ENCODE peak calls at places on chromosomes 11 and 22, in five cellular contexts. X is K562, Z is HepG2, J is WTC11, E is H1. C is an unnamed sample.

GRCh38 chr11:81669944-81670526 is 1063.6 kb downstream of the FAM181B start:
- DNase-seq in X (no peak), Z (no peak), J (no peak), E (no peak), C (no peak)

GRCh38 chr22:32823024-32823730 is 21.7 kb downstream of the TIMP3 start:
- DNase-seq in X (peak), Z (peak), J (peak), E (peak), C (peak)

GRCh38 chr11:132251095-132251494 is 880.7 kb downstream of the NTM start:
- DNase-seq in X (no peak), Z (no peak), J (no peak), E (no peak), C (no peak)

GRCh38 chr11:31445621-31446020 is 63.8 kb downstream of the IMMP1L start:
- DNase-seq in X (no peak), Z (no peak), J (no peak), E (no peak), C (no peak)

GRCh38 chr22:39567135-39567946 is 3.2 kb upstream of the CACNA1I start:
- DNase-seq in X (no peak), Z (no peak), J (no peak), E (no peak), C (no peak)

GRCh38 chr11:44964526-44965209 is 14.0 kb upstream of the TP53I11 start:
- DNase-seq in X (no peak), Z (no peak), J (no peak), E (no peak), C (no peak)

GRCh38 chr11:31412946-31413345 is 43.3 kb downstream of the DNAJC24 start:
- DNase-seq in X (no peak), Z (no peak), J (no peak), E (no peak), C (no peak)

GRCh38 chr11:66727883-66728759 is 895 bp downstream of the SPTBN2 start:
- DNase-seq in X (peak), Z (no peak), J (peak), E (no peak), C (peak)

GRCh38 chr11:6599449-6599848 is 4.0 kb downstream of the RRP8 start:
- DNase-seq in X (no peak), Z (no peak), J (no peak), E (no peak), C (no peak)

GRCh38 chr22:26646158-26646557 is 11.2 kb upstream of the MIAT start:
- DNase-seq in X (no peak), Z (no peak), J (no peak), E (no peak), C (no peak)

GRCh38 chr11:108432783-108433182 is 34.5 kb downstream of the C11orf65 start:
- DNase-seq in X (no peak), Z (no peak), J (no peak), E (no peak), C (no peak)

GRCh38 chr11:6637871-6638270 is 17.7 kb downstream of the DCHS1 start:
- DNase-seq in X (no peak), Z (no peak), J (no peak), E (no peak), C (no peak)

GRCh38 chr22:37502342-37503182 is 16.4 kb upstream of the MFNG start:
- DNase-seq in X (no peak), Z (peak), J (no peak), E (no peak), C (no peak)

GRCh38 chr11:76669901-76670474 is 559 bp downstream of the LRRC32 start:
- DNase-seq in X (no peak), Z (no peak), J (no peak), E (no peak), C (no peak)

GRCh38 chr22:22090650-22091399 is 108.2 kb upstream of the TOP3B start:
- DNase-seq in X (no peak), Z (no peak), J (no peak), E (no peak), C (no peak)

GRCh38 chr22:24107668-24108067 is 73.6 kb upstream of the SUSD2 start:
- DNase-seq in X (no peak), Z (no peak), J (no peak), E (no peak), C (no peak)

GRCh38 chr22:20741634-20742581 is 32.0 kb upstream of the SERPIND1 start:
- DNase-seq in X (peak), Z (peak), J (peak), E (no peak), C (peak)

GRCh38 chr11:105701098-105701497 is 91.2 kb downstream of the GRIA4 start:
- DNase-seq in X (no peak), Z (no peak), J (no peak), E (no peak), C (no peak)

GRCh38 chr11:36191941-36192340 is 97.3 kb downstream of the COMMD9 start:
- DNase-seq in X (no peak), Z (no peak), J (no peak), E (no peak), C (no peak)

GRCh38 chr11:2187267-2187707 is 15.7 kb upstream of the TH start:
- DNase-seq in X (no peak), Z (no peak), J (no peak), E (no peak), C (no peak)

GRCh38 chr11:17391493-17392355 is 3.3 kb upstream of the KCNJ11 start:
- DNase-seq in X (no peak), Z (no peak), J (no peak), E (no peak), C (no peak)

GRCh38 chr11:34570584-34570983 is 50.3 kb upstream of the EHF start:
- DNase-seq in X (no peak), Z (no peak), J (no peak), E (no peak), C (no peak)

GRCh38 chr22:49800408-49801238 is 27.1 kb downstream of the BRD1 start:
- DNase-seq in X (no peak), Z (no peak), J (no peak), E (no peak), C (no peak)

GRCh38 chr22:29380032-29380781 is 8.2 kb downstream of the AP1B1 start:
- DNase-seq in X (no peak), Z (no peak), J (no peak), E (no peak), C (no peak)

GRCh38 chr11:128432926-128433325 is 154.4 kb downstream of the ETS1 start:
- DNase-seq in X (no peak), Z (no peak), J (no peak), E (no peak), C (no peak)

GRCh38 chr11:128434411-128434810 is 152.9 kb downstream of the ETS1 start:
- DNase-seq in X (no peak), Z (no peak), J (no peak), E (no peak), C (no peak)

GRCh38 chr11:128431931-128432330 is 155.4 kb downstream of the ETS1 start:
- DNase-seq in X (no peak), Z (no peak), J (no peak), E (no peak), C (no peak)

DNA sequence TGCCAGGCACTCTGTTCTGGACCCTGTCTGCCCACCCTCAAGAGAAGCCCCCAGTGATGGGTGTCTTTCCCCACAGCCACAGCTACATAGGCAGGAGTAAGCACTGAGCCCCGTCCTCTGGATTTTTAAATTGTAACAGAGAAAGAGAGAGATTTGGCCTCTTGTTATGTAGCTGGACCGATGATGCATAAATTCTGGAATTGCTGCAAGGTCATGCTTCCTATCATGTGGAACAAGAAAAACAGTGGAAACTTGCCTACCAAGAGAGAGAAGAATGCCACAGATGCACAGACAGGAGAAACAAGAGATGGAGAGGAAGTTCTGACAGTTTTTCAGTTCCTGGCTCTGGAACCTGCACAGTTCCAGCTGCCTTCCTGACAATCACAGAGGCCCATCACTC is 150.2 kb downstream of the ETS1 start:
- DNase-seq in X (no peak), Z (no peak), J (no peak), E (no peak), C (no peak)
- TF ChIP-seq SP1 in X (no peak), Z (no peak), J (no peak), E (no peak), C (no peak)

DNA sequence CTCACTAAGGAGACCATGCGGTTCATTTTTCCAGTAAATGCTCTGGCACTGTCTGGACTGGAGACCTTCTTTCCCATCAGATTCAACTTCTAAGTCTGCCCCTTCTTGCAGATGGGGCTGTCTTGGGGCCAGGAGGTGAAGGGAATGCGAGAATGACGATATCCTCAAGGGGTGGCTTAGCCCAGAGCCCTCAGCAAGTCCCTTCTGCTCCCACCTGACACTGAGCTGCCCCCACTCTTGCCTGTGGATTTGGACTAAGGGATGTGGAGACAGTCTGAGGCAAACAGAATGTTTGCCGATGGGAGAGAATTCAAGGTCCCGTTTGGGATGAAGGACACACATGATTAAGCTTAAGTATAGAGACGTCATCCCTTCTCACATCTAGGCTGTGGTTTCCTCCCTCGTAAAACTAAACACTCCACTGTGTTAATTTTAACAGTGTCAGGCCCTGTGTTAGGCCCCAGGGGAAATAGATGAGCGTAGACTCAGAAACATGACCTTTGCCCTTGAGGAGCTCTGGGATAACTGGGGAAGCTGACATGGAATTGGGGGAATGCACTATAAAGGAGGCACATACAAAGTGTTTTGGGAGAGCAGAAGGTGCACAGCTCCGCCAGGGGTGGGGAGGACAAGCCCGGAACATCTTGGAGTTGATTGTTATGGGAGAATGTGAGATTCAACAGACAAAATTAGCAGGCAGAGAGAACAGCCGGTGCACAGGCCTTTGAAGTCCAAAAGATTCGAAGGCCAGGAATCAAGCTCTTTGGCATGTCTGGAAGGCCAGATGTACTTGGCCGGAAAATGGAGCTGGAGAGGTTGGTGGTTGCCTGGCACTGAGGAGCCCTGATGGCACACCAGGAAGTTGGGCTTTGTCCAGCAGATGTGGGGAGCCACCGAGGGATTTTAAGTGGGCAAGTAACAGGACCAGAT is 71.6 kb downstream of the ST3GAL4 start:
- DNase-seq in X (no peak), Z (no peak), J (no peak), E (no peak), C (no peak)
- TF ChIP-seq SP1 in X (no peak), Z (no peak), J (no peak), E (no peak), C (no peak)

DNA sequence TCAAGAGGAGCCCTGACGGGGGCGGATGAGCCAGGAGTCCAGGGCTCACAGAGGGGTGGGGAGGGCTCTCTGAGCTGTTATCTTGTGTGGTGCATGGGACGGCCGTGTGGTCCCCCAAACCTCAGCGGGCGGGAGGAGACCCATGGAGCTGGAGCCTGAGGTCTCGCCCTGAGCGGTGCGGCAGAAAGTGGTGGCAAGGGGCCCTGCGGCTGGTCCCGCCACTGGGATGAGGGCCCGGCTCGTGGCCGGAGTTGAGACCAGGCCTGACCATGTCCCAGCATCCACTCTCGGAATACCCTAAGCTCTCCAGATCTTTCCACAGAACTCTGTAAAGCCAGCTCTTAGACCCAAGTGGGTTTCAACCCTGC is 22.6 kb upstream of the TTLL12 start:
- DNase-seq in X (no peak), Z (no peak), J (no peak), E (no peak), C (no peak)
- TF ChIP-seq SP1 in X (no peak), Z (no peak), J (no peak), E (no peak), C (no peak)

GRCh38 chr11:122334546-122335375 is 218.7 kb upstream of the BLID start:
- DNase-seq in X (no peak), Z (no peak), J (no peak), E (no peak), C (no peak)
- TF ChIP-seq SP1 in X (no peak), Z (no peak), J (no peak), E (no peak), C (no peak)

GRCh38 chr11:122308286-122308685 is 192.3 kb upstream of the BLID start:
- DNase-seq in X (no peak), Z (no peak), J (no peak), E (no peak), C (no peak)

GRCh38 chr11:122307480-122308085 is 191.6 kb upstream of the BLID start:
- DNase-seq in X (no peak), Z (no peak), J (no peak), E (no peak), C (no peak)

GRCh38 chr11:122305018-122305417 is 189.0 kb upstream of the BLID start:
- DNase-seq in X (no peak), Z (no peak), J (no peak), E (no peak), C (no peak)

GRCh38 chr11:122306776-122307479 is 190.9 kb upstream of the BLID start:
- DNase-seq in X (no peak), Z (no peak), J (peak), E (peak), C (no peak)

GRCh38 chr11:122305426-122305825 is 189.4 kb upstream of the BLID start:
- DNase-seq in X (no peak), Z (no peak), J (no peak), E (no peak), C (no peak)
- TF ChIP-seq SP1 in X (no peak), Z (no peak), J (no peak), E (no peak), C (no peak)

GRCh38 chr11:13301522-13301921 is 23.9 kb downstream of the BMAL1 start:
- DNase-seq in X (no peak), Z (no peak), J (no peak), E (no peak), C (no peak)

GRCh38 chr11:13298765-13299164 is 21.2 kb downstream of the BMAL1 start:
- DNase-seq in X (no peak), Z (no peak), J (no peak), E (no peak), C (no peak)

GRCh38 chr11:13304655-13305340 is 27.2 kb downstream of the BMAL1 start:
- DNase-seq in X (no peak), Z (no peak), J (no peak), E (no peak), C (no peak)

GRCh38 chr11:13303668-13304649 is 26.4 kb downstream of the BMAL1 start:
- DNase-seq in X (no peak), Z (no peak), J (no peak), E (no peak), C (no peak)

DNA sequence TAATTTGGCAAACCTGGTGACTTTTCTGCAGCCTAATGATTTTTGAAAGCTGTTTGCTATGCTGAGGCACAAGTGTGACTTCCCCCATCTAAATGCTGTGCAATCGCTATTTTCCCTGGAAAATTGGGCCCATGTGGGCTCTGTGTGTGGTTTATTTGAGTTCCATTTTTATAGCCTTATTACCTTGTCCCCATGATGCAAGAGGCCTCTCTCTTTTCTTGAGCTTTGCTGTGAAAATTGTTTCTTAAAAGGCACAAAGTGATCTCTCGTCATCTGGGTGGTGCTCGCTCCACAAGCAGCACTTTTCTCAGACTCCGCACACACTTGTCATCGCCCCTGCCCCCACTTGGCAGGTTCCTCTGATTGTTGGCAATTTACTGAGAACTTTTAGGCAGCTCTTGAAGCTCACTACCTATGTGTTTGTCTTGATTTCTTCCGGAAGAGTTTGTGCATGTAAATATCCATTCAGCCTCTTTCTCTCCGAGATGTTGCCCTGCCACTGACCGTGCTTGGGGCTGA is 24.9 kb downstream of the BMAL1 start:
- DNase-seq in X (no peak), Z (no peak), J (no peak), E (no peak), C (no peak)
- TF ChIP-seq SP1 in X (no peak), Z (no peak), J (no peak), E (no peak), C (no peak)

DNA sequence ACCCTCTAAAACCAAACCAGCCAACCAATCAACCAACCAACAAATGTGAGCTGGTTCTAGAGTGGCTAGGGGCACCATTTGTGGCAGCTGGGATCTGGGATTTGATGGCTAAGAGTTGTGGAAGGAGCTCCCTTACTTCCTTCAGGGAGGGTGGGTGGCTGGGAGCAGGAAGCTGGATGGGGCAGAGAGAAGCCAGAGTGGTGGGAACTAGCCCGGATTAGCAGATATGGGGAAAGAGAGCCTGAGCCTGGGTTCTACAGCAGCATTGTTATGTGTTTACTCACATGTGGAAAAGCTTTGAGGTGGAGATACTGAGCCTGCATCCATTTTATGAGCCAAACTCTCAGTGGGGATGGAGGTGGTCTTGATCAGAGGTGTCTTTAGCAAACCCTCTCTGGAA is 30.9 kb upstream of the THY1 start:
- DNase-seq in X (no peak), Z (no peak), J (no peak), E (no peak), C (no peak)
- TF ChIP-seq SP1 in X (no peak), Z (no peak), J (no peak), E (no peak), C (no peak)